ENCODE peak calls at places on chromosomes 6 and 20, in nine cellular contexts. R is GM12865; I is esophagus squamous epithelium; C is CD4-positive, alpha-beta T cell; W is M059J; N is CD8-positive, alpha-beta T cell; Q is nephron progenitor cell; P is H9; Z is foreskin fibroblast. E is an unnamed sample.

GRCh38 chr6:30136570-30137286 is 788 bp downstream of the TRIM40 start:
- DNase-seq in Q (no peak), Z (no peak), W (no peak), N (no peak), I (no peak), R (peak), C (no peak), P (no peak), E (no peak)

GRCh38 chr20:35743693-35744491 is 1.8 kb upstream of the RBM39 start:
- DNase-seq in C (no peak), N (no peak), I (no peak), Q (peak), Z (no peak), R (peak), P (no peak), W (peak), E (no peak)

GRCh38 chr6:40803897-40804702 is 216.9 kb upstream of the LRFN2 start:
- DNase-seq in W (no peak), Z (peak), P (no peak), N (no peak), R (no peak), C (no peak), Q (no peak), I (no peak), E (no peak)

GRCh38 chr6:84867521-84867920 is 103.1 kb upstream of the TBX18 start:
- DNase-seq in W (no peak), C (no peak), R (no peak), Z (peak), N (no peak), P (no peak), Q (no peak), I (no peak), E (peak)

GRCh38 chr6:34810936-34811632 is 19.2 kb downstream of the BLTP3A start:
- DNase-seq in R (peak), Q (no peak), Z (no peak), W (peak), N (no peak), P (no peak), C (no peak), I (no peak), E (peak)

GRCh38 chr20:52103911-52104545 is 87.6 kb downstream of the ZFP64 start:
- DNase-seq in N (no peak), I (no peak), W (no peak), Q (peak), Z (peak), R (no peak), P (peak), C (no peak), E (no peak)

GRCh38 chr6:33029297-33030184 is 20.1 kb upstream of the HLA-DOA start:
- DNase-seq in R (peak), N (no peak), P (no peak), Z (peak), W (no peak), C (no peak), I (peak), Q (no peak), E (no peak)

GRCh38 chr20:23528867-23529431 is 38.0 kb downstream of the CST8 start:
- DNase-seq in P (peak), C (no peak), Z (no peak), N (no peak), I (no peak), W (peak), R (no peak), Q (no peak), E (peak)

GRCh38 chr6:25487012-25487411 is 165.0 kb upstream of the SCGN start:
- DNase-seq in P (no peak), C (no peak), W (no peak), Q (no peak), R (no peak), N (no peak), Z (no peak), I (no peak), E (no peak)

GRCh38 chr6:16739329-16739801 is 21.9 kb downstream of the ATXN1 start:
- DNase-seq in C (no peak), Z (no peak), P (no peak), R (no peak), Q (no peak), I (no peak), N (no peak), W (peak), E (no peak)

GRCh38 chr6:20559924-20560551 is 25.8 kb downstream of the CDKAL1 start:
- DNase-seq in Q (no peak), R (no peak), C (no peak), P (no peak), W (no peak), I (no peak), N (no peak), Z (peak), E (no peak)

GRCh38 chr6:159601211-159601610 is 91.8 kb downstream of the SOD2 start:
- DNase-seq in N (no peak), C (no peak), W (no peak), R (no peak), I (no peak), Q (no peak), Z (no peak), P (no peak), E (no peak)

GRCh38 chr6:149127212-149127611 is 190.3 kb upstream of the TAB2 start:
- DNase-seq in N (no peak), C (no peak), I (no peak), P (no peak), Q (no peak), Z (peak), R (no peak), W (peak), E (peak)

GRCh38 chr6:159904497-159904911 is 13.7 kb downstream of the MAS1 start:
- DNase-seq in Q (no peak), C (no peak), N (no peak), R (peak), I (no peak), P (no peak), W (no peak), Z (no peak), E (no peak)

GRCh38 chr20:57391439-57392129 is 388 bp downstream of the RBM38 start:
- DNase-seq in I (no peak), N (no peak), P (no peak), Q (peak), R (peak), Z (peak), C (peak), W (no peak), E (peak)